ENCODE peak calls at places on chromosomes 1 and 21, in five cellular contexts. P, L, R, U and E are unnamed samples.

GRCh38 chr1:187680823-187681222 is 852.1 kb downstream of the PLA2G4A start:
- DNase-seq in P (no peak), L (no peak), R (no peak), U (no peak), E (no peak)

GRCh38 chr1:31985430-31985829 is 28.2 kb upstream of the KHDRBS1 start:
- DNase-seq in P (peak), L (no peak), R (no peak), U (no peak), E (no peak)

GRCh38 chr1:222798111-222798510 is 16.7 kb upstream of the DISP1 start:
- DNase-seq in P (no peak), L (no peak), R (no peak), U (no peak), E (no peak)

GRCh38 chr1:92483442-92484170 is 3.1 kb downstream of the GFI1 start:
- DNase-seq in P (peak), L (no peak), R (no peak), U (peak), E (peak)

GRCh38 chr1:230899845-230900251 is 31.5 kb upstream of the C1orf198 start:
- DNase-seq in P (no peak), L (no peak), R (no peak), U (no peak), E (no peak)

GRCh38 chr1:207013321-207014085 is 19.1 kb downstream of the C1orf116 start:
- DNase-seq in P (no peak), L (no peak), R (no peak), U (no peak), E (no peak)

GRCh38 chr1:184036517-184036949 is 995 bp downstream of the COLGALT2 start:
- DNase-seq in P (no peak), L (no peak), R (no peak), U (peak), E (peak)

GRCh38 chr1:67682659-67683197 is 2.3 kb upstream of the GADD45A start:
- DNase-seq in P (no peak), L (no peak), R (no peak), U (no peak), E (no peak)

GRCh38 chr1:204107892-204108291 is 35.0 kb downstream of the SOX13 start:
- DNase-seq in P (no peak), L (no peak), R (no peak), U (no peak), E (no peak)

GRCh38 chr1:17525065-17525464 is 14.4 kb upstream of the ARHGEF10L start:
- DNase-seq in P (no peak), L (no peak), R (no peak), U (no peak), E (no peak)

GRCh38 chr1:38064232-38064903 is 17.8 kb upstream of the POU3F1 start:
- DNase-seq in P (no peak), L (no peak), R (no peak), U (no peak), E (no peak)

GRCh38 chr1:244361764-244362473 is 89.8 kb downstream of the ADSS2 start:
- DNase-seq in P (no peak), L (no peak), R (no peak), U (no peak), E (no peak)

GRCh38 chr1:172894345-172895049 is 156.2 kb downstream of the TNFSF18 start:
- DNase-seq in P (peak), L (no peak), R (no peak), U (no peak), E (no peak)

GRCh38 chr21:33302796-33303195 is 22.0 kb upstream of the IFNAR1 start:
- DNase-seq in P (no peak), L (no peak), R (no peak), U (no peak), E (no peak)

GRCh38 chr1:226678251-226678650 is 60.8 kb downstream of the ITPKB start:
- DNase-seq in P (no peak), L (no peak), R (no peak), U (no peak), E (no peak)

GRCh38 chr21:42236693-42237092 is 17.8 kb downstream of the ABCG1 start:
- DNase-seq in P (peak), L (no peak), R (no peak), U (no peak), E (no peak)

GRCh38 chr1:151612506-151613274 is 840 bp downstream of the SNX27 start:
- DNase-seq in P (peak), L (no peak), R (peak), U (peak), E (no peak)

GRCh38 chr1:104979651-104980050 is 1230.0 kb downstream of the AMY1C start:
- DNase-seq in P (no peak), L (no peak), R (no peak), U (no peak), E (no peak)

GRCh38 chr1:227961651-227962050 is 13.9 kb upstream of the WNT9A start:
- DNase-seq in P (no peak), L (no peak), R (no peak), U (no peak), E (no peak)

GRCh38 chr1:224175615-224176014 is 7.4 kb upstream of the DEGS1 start:
- DNase-seq in P (no peak), L (no peak), R (no peak), U (no peak), E (no peak)

GRCh38 chr21:18294100-18294499 is 49.5 kb downstream of the CHODL start:
- DNase-seq in P (no peak), L (no peak), R (no peak), U (no peak), E (no peak)

DNA sequence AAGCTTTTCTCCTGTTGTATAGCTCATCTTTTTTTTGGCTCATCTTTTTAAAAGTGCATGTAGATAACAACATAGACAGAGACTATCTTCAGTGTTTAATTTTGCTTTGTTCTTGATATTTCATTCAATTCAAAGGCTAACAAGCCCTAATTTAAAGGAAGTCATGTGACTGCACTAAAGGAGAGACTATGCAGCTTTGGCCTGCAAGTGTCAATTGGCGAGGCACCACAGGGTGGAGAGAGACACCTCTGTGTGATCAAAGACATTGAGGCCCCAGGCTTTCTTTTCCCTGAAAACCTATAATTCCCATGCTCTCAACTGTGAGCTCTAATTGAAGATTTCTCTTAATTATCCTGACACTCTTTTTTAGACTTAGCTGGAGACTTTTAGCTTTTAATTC is 53.6 kb downstream of the CHODL start:
- DNase-seq in P (no peak), L (no peak), R (no peak), U (no peak), E (no peak)
- TF ChIP-seq CTCF in P (no peak), L (no peak), R (no peak), U (no peak), E (no peak)

DNA sequence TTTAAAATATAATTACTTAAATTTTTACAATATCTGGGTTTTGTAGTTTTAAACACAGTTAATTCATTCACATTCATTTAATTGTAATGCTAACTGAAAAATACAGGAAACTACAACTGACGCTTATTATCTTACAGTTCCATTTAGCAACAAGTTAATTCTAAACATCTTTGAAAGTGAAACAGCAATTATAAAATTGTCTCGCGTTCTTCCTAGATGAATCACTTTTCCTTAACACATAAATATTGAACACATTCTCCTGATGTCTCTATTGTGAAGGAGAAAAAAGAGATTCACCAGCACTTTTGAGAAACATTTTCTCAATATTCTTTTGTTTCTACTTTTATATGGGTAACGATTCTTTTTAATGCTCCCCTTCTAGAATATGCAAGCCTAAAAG is 6.4 kb downstream of the PTGFR start:
- DNase-seq in P (no peak), L (no peak), R (no peak), U (no peak), E (no peak)
- TF ChIP-seq CTCF in P (no peak), L (no peak), R (no peak), U (no peak), E (no peak)

GRCh38 chr21:37257967-37258877 is 8.9 kb downstream of the VPS26C start:
- DNase-seq in P (peak), L (no peak), R (no peak), U (peak), E (peak)
- TF ChIP-seq CTCF in P (no peak), L (no peak), R (no peak), U (no peak), E (no peak)

GRCh38 chr1:200258447-200259375 is 151.1 kb downstream of the ZNF281 start:
- DNase-seq in P (peak), L (no peak), R (no peak), U (no peak), E (no peak)

GRCh38 chr1:200263203-200263602 is 146.6 kb downstream of the ZNF281 start:
- DNase-seq in P (no peak), L (no peak), R (no peak), U (no peak), E (no peak)

GRCh38 chr1:200260587-200261335 is 149.1 kb downstream of the ZNF281 start:
- DNase-seq in P (no peak), L (no peak), R (no peak), U (no peak), E (no peak)

GRCh38 chr1:200266871-200267270 is 143.0 kb downstream of the ZNF281 start:
- DNase-seq in P (no peak), L (no peak), R (no peak), U (no peak), E (no peak)

GRCh38 chr1:200262326-200262965 is 147.4 kb downstream of the ZNF281 start:
- DNase-seq in P (peak), L (no peak), R (no peak), U (no peak), E (no peak)
- TF ChIP-seq CTCF in P (peak), L (no peak), R (no peak), U (no peak), E (no peak)